ENCODE peak calls at places on chromosomes 12 and 14, in six cellular contexts. C, I, R, Z, J and X are unnamed samples.

GRCh38 chr14:99676657-99677056 is 7.4 kb upstream of the CYP46A1 start:
- DNase-seq in C (no peak), I (no peak), R (no peak), Z (no peak), J (no peak), X (no peak)

GRCh38 chr12:88955541-88955940 is 375.3 kb upstream of the KITLG start:
- DNase-seq in C (no peak), I (no peak), R (no peak), Z (no peak), J (no peak), X (no peak)

GRCh38 chr14:40133484-40133883 is 701.3 kb upstream of the FBXO33 start:
- DNase-seq in C (no peak), I (no peak), R (no peak), Z (no peak), J (no peak), X (no peak)

GRCh38 chr12:127245437-127245836 is 1021.5 kb upstream of the TMEM132C start:
- DNase-seq in C (no peak), I (no peak), R (peak), Z (no peak), J (no peak), X (no peak)

GRCh38 chr14:89586258-89587127 is 169.5 kb upstream of the FOXN3 start:
- DNase-seq in C (no peak), I (no peak), R (no peak), Z (no peak), J (no peak), X (no peak)

GRCh38 chr14:85437143-85437542 is 92.8 kb upstream of the FLRT2 start:
- DNase-seq in C (no peak), I (peak), R (peak), Z (peak), J (no peak), X (no peak)

GRCh38 chr12:52074006-52074405 is 4.2 kb downstream of the ATG101 start:
- DNase-seq in C (no peak), I (no peak), R (peak), Z (no peak), J (no peak), X (no peak)

GRCh38 chr12:5965950-5966383 is 20.9 kb upstream of the ANO2 start:
- DNase-seq in C (peak), I (peak), R (peak), Z (no peak), J (peak), X (no peak)

GRCh38 chr12:89943461-89943860 is 234.8 kb upstream of the ATP2B1 start:
- DNase-seq in C (no peak), I (no peak), R (no peak), Z (no peak), J (no peak), X (no peak)

DNA sequence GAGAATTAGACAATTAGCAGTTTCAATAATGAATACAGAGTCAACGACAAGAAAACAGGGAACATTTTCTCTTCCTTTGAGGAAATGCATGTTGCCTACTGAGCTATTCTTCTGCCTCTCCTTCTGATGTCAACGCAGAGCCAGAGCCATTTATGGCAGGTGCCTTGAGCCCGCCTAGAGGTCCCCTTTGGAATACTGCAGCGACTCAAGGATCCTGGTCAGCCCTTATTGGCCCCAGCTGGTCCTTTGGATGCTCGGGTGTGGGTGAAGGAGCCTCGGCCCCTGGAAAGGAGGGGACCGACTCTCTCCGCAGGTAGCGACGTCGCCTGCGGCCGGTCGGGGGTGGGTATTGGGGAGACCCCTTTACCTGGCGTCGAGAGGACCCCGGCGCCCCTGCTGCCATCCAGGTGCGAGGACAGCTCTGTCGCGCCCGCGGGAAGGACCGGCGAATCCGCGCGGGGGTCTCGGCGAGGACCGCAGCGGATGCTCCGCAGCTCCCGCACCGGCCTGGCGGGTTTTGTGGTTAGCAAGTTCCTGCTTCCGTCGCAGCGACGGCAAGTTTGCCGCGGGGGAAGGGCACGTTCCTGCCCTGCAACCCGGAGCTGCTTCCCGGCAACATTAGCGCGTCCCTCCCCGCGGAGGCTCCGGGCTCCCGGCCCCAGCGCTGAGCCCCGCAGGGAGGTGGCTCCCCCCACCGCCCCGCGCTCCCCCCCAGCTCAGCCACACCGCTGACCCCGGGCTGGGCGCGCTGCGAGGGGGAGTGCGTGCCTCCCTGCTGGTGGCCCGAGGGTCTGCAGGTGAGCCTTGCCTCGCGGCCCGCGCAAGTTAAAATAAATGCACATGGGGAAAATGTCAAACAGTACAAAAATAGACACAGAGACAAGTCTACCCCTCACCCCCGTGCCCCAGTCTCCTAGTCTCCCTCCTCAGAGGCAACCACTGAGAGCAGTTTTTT is at the start of gene MANSC1:
- DNase-seq in C (peak), I (no peak), R (peak), Z (no peak), J (peak), X (peak)
- TF ChIP-seq CTCF in C (peak), I (peak), R (peak), Z (peak), J (peak), X (peak)

DNA sequence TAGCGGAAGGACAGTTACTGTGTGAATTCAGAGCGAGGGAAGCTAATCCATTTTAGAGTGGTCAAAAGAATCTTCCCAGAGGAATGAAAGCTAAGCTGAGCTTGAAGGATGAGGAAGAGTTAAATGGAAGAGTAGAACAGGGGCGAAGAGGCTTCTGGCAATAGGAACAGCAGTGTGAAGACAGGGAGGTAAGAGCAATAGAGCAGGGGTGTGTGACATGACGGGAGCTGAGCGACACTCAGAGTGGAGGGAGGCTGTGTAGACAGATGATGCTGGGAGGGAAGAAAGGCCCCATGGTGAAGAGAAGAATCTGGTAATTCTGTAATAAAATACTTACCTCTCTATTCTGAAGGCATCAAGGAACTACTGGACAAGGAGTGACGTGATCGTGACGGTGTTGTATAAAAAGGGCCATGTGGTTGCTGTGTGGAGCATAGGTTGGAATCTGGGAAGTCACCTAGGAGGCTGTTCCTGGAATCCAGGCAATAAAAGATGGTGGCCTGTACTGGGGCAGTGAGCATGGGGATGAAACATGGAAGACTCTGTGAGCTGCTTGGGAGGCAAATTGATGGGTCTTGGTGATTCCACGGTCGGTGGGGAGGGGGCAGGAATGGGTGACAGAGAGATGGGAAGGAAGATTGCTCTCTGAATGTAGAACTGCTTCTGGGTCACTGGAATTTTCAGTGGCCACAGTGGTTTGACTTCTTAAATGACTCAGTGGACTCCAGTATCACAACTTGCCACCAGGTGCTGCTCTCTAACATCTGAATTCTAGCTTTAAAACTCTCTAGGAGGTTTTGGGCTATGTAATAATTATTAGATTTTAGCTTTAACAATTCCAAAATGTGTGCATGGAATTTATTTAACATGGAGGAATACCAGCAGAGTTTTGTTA is 164.1 kb downstream of the ATP23 start:
- DNase-seq in C (no peak), I (no peak), R (peak), Z (no peak), J (no peak), X (no peak)
- TF ChIP-seq CTCF in C (no peak), I (no peak), R (peak), Z (peak), J (no peak), X (no peak)

DNA sequence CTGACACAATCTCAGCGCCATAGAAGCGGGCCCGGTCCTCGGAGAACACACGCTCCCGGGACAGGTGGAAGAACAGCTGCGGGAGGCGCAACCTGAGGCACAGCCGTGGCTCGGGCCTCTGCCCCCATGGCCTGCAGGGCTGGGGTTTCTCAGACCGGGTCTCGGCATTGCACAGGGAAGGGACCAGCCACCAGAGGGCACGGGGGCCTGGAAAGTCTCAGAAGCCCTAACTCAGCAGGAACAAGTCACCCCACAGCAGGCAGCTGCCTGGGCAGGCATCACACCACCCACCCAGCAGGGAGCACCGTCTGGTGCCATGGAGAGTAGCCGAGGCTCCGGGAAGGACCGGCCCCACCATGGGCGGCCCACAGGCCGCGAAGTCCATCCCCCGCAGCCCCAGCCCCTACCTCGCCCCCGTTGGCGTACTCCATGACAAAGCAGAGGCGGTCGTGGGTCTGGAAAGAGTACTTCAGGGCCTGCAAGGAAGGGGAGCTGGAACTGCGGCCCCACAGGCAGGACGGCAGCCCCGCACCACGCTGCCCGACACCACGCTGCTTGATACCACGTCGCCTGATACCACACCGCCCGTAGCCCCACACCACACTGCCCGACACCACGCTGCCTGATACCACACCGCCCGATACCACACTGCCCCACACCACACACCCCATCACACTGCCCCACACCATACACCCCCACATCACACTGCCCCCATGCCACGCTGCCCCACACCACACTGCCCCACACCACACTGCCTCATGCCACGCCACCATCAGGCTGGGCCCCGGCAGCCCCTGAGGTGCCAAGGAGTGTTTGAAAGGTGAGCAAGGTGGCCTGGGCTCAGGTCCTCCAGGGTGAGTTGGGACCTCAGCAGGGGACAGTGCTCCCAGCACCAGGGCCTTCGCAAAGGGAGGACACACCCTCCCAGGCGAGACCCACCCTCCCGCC is 20.8 kb downstream of the SIVA1 start:
- DNase-seq in C (no peak), I (no peak), R (no peak), Z (no peak), J (no peak), X (no peak)
- TF ChIP-seq CTCF in C (no peak), I (no peak), R (no peak), Z (no peak), J (no peak), X (no peak)

GRCh38 chr12:83039413-83039812 is 352.7 kb downstream of the TMTC2 start:
- DNase-seq in C (no peak), I (no peak), R (no peak), Z (no peak), J (no peak), X (no peak)
- TF ChIP-seq CTCF in C (no peak), I (no peak), R (no peak), Z (no peak), J (no peak), X (no peak)

GRCh38 chr12:64747681-64748080 is 11.5 kb downstream of the GNS start:
- DNase-seq in C (no peak), I (no peak), R (no peak), Z (no peak), J (no peak), X (no peak)
- TF ChIP-seq CTCF in C (no peak), I (no peak), R (no peak), Z (no peak), J (no peak), X (no peak)

DNA sequence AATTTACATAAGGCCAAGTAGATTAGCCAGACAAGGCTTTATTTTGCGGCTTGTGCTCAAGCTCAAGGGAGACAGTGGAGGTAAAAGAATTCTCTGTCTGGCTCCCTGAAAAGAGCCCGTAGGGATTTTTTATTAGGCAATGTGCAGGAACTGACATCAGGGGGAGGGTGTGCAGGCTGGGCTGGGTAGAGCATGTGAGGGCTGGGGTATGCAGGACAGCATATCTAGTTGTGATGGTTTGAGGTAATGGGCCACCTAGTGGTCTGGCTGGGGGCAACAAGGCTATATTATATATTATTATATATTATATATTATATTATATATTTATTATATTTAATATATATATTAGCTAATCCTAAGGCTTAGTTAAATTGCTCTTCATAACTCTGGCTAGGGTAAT is 102.1 kb downstream of the TMEM117 start:
- DNase-seq in C (no peak), I (peak), R (peak), Z (no peak), J (no peak), X (no peak)
- TF ChIP-seq CTCF in C (peak), I (no peak), R (peak), Z (peak), J (no peak), X (no peak)

GRCh38 chr12:111781085-111781658 is 14.4 kb downstream of the ALDH2 start:
- DNase-seq in C (no peak), I (no peak), R (no peak), Z (no peak), J (no peak), X (no peak)
- TF ChIP-seq CTCF in C (no peak), I (no peak), R (no peak), Z (no peak), J (no peak), X (no peak)